ENCODE peak calls at places on chromosomes 1 and 21, in six cellular contexts. One of them, this sample, is unnamed.

GRCh38 chr1:94527447-94528031 is 14.0 kb downstream of the F3 start:
- DNase-seq in DND-41: no peak
- DNase-seq in heart left ventricle: no peak
- DNase-seq in cardiac muscle cell: peak; percentile 33
- DNase-seq in foreskin fibroblast: no peak
- DNase-seq in epithelial cell of esophagus: peak; percentile 89
- DNase-seq in this sample: no peak

GRCh38 chr1:160256396-160257046 is 5.8 kb downstream of the DCAF8 start:
- DNase-seq in epithelial cell of esophagus: peak; percentile 76
- DNase-seq in DND-41: no peak
- DNase-seq in foreskin fibroblast: peak; percentile 72
- DNase-seq in cardiac muscle cell: peak; percentile 41
- DNase-seq in heart left ventricle: no peak
- DNase-seq in this sample: peak; percentile 28

GRCh38 chr1:207279683-207280082 is 41.8 kb upstream of the CD55 start:
- DNase-seq in foreskin fibroblast: no peak
- DNase-seq in DND-41: no peak
- DNase-seq in epithelial cell of esophagus: no peak
- DNase-seq in cardiac muscle cell: no peak
- DNase-seq in heart left ventricle: no peak
- DNase-seq in this sample: no peak

GRCh38 chr21:46100426-46100825 is 2.5 kb downstream of the COL6A2 start:
- DNase-seq in cardiac muscle cell: no peak
- DNase-seq in DND-41: no peak
- DNase-seq in epithelial cell of esophagus: no peak
- DNase-seq in foreskin fibroblast: peak; percentile 80
- DNase-seq in heart left ventricle: no peak
- DNase-seq in this sample: no peak

GRCh38 chr1:67769633-67770256 is 63.5 kb downstream of the GNG12 start:
- DNase-seq in DND-41: no peak
- DNase-seq in cardiac muscle cell: no peak
- DNase-seq in heart left ventricle: no peak
- DNase-seq in foreskin fibroblast: no peak
- DNase-seq in epithelial cell of esophagus: no peak
- DNase-seq in this sample: no peak

GRCh38 chr21:39955326-39955725 is 88.1 kb downstream of the PCP4 start:
- DNase-seq in cardiac muscle cell: no peak
- DNase-seq in epithelial cell of esophagus: no peak
- DNase-seq in heart left ventricle: no peak
- DNase-seq in DND-41: no peak
- DNase-seq in foreskin fibroblast: no peak
- DNase-seq in this sample: no peak

GRCh38 chr21:39483917-39484316 is 32.1 kb downstream of the SH3BGR start:
- DNase-seq in heart left ventricle: no peak
- DNase-seq in foreskin fibroblast: peak; percentile 17
- DNase-seq in epithelial cell of esophagus: no peak
- DNase-seq in DND-41: no peak
- DNase-seq in cardiac muscle cell: no peak
- DNase-seq in this sample: no peak

GRCh38 chr1:156100205-156100995 is 14.1 kb upstream of the LMNA start:
- DNase-seq in epithelial cell of esophagus: peak; percentile 64
- DNase-seq in heart left ventricle: no peak
- DNase-seq in DND-41: no peak
- DNase-seq in foreskin fibroblast: peak; percentile 22
- DNase-seq in cardiac muscle cell: no peak
- DNase-seq in this sample: no peak

GRCh38 chr1:65260851-65261473 is 48.4 kb upstream of the DNAJC6 start:
- DNase-seq in DND-41: no peak
- DNase-seq in cardiac muscle cell: no peak
- DNase-seq in foreskin fibroblast: peak; percentile 92
- DNase-seq in epithelial cell of esophagus: peak; percentile 85
- DNase-seq in heart left ventricle: no peak
- DNase-seq in this sample: peak; percentile 59

GRCh38 chr1:203480525-203481084 is 5.0 kb downstream of the PRELP start:
- DNase-seq in epithelial cell of esophagus: peak; percentile 92
- DNase-seq in heart left ventricle: peak; percentile 68
- DNase-seq in DND-41: peak; percentile 17
- DNase-seq in foreskin fibroblast: peak; percentile 95
- DNase-seq in cardiac muscle cell: peak; percentile 23
- DNase-seq in this sample: peak; percentile 88

GRCh38 chr21:39051561-39051949 is 131.7 kb downstream of the PSMG1 start:
- DNase-seq in foreskin fibroblast: peak; percentile 81
- DNase-seq in heart left ventricle: no peak
- DNase-seq in DND-41: no peak
- DNase-seq in cardiac muscle cell: no peak
- DNase-seq in epithelial cell of esophagus: peak; percentile 99
- DNase-seq in this sample: peak; percentile 21

GRCh38 chr1:13430495-13430894 is 20.2 kb downstream of the PRAMEF20 start:
- DNase-seq in foreskin fibroblast: no peak
- DNase-seq in epithelial cell of esophagus: no peak
- DNase-seq in DND-41: no peak
- DNase-seq in cardiac muscle cell: no peak
- DNase-seq in heart left ventricle: no peak
- DNase-seq in this sample: no peak

GRCh38 chr1:13435456-13435855 is 25.2 kb downstream of the PRAMEF20 start:
- DNase-seq in foreskin fibroblast: no peak
- DNase-seq in epithelial cell of esophagus: no peak
- DNase-seq in heart left ventricle: no peak
- DNase-seq in DND-41: no peak
- DNase-seq in cardiac muscle cell: no peak
- DNase-seq in this sample: no peak

GRCh38 chr1:13432251-13432650 is 22.0 kb downstream of the PRAMEF20 start:
- DNase-seq in DND-41: no peak
- DNase-seq in epithelial cell of esophagus: no peak
- DNase-seq in heart left ventricle: no peak
- DNase-seq in foreskin fibroblast: no peak
- DNase-seq in cardiac muscle cell: no peak
- DNase-seq in this sample: no peak
- H3K4me3 ChIP-seq in DND-41: no peak overlapping the region
- H3K4me3 ChIP-seq in epithelial cell of esophagus: no peak overlapping the region
- H3K4me3 ChIP-seq in heart left ventricle: no peak overlapping the region
- H3K4me3 ChIP-seq in foreskin fibroblast: no peak overlapping the region
- H3K4me3 ChIP-seq in cardiac muscle cell: no peak overlapping the region
- H3K4me3 ChIP-seq in this sample: no peak overlapping the region

GRCh38 chr21:24014381-24014780 is 1592.9 kb downstream of the MRPL39 start:
- DNase-seq in cardiac muscle cell: no peak
- DNase-seq in foreskin fibroblast: peak; percentile 5
- DNase-seq in epithelial cell of esophagus: no peak
- DNase-seq in DND-41: no peak
- DNase-seq in heart left ventricle: no peak
- DNase-seq in this sample: no peak
- TF ChIP-seq CTCF in cardiac muscle cell: peak; percentile 3
- TF ChIP-seq CTCF in foreskin fibroblast: no peak
- TF ChIP-seq CTCF in epithelial cell of esophagus: no peak
- TF ChIP-seq CTCF in DND-41: peak; percentile 40
- TF ChIP-seq CTCF in heart left ventricle: peak; percentile 16
- TF ChIP-seq CTCF in this sample: no peak

GRCh38 chr1:226425431-226426031 is 17.6 kb upstream of the PARP1 start:
- DNase-seq in cardiac muscle cell: no peak
- DNase-seq in DND-41: peak; percentile 79
- DNase-seq in foreskin fibroblast: no peak
- DNase-seq in epithelial cell of esophagus: no peak
- DNase-seq in heart left ventricle: no peak
- DNase-seq in this sample: no peak
- H3K4me3 ChIP-seq in cardiac muscle cell: no peak overlapping the region
- H3K4me3 ChIP-seq in DND-41: no peak overlapping the region
- H3K4me3 ChIP-seq in foreskin fibroblast: no peak overlapping the region
- H3K4me3 ChIP-seq in epithelial cell of esophagus: no peak overlapping the region
- H3K4me3 ChIP-seq in heart left ventricle: no peak overlapping the region
- H3K4me3 ChIP-seq in this sample: no peak overlapping the region

GRCh38 chr1:2093636-2094035 is 43.4 kb downstream of the PRKCZ start:
- DNase-seq in DND-41: no peak
- DNase-seq in cardiac muscle cell: no peak
- DNase-seq in epithelial cell of esophagus: no peak
- DNase-seq in foreskin fibroblast: no peak
- DNase-seq in heart left ventricle: no peak
- DNase-seq in this sample: no peak

GRCh38 chr1:2093055-2093454 is 42.8 kb downstream of the PRKCZ start:
- DNase-seq in heart left ventricle: no peak
- DNase-seq in cardiac muscle cell: no peak
- DNase-seq in foreskin fibroblast: no peak
- DNase-seq in DND-41: no peak
- DNase-seq in epithelial cell of esophagus: no peak
- DNase-seq in this sample: no peak

GRCh38 chr1:2090216-2090890 is 40.1 kb downstream of the PRKCZ start:
- DNase-seq in cardiac muscle cell: no peak
- DNase-seq in foreskin fibroblast: no peak
- DNase-seq in epithelial cell of esophagus: no peak
- DNase-seq in DND-41: no peak
- DNase-seq in heart left ventricle: no peak
- DNase-seq in this sample: no peak

GRCh38 chr1:2089051-2089450 is 38.8 kb downstream of the PRKCZ start:
- DNase-seq in cardiac muscle cell: no peak
- DNase-seq in heart left ventricle: no peak
- DNase-seq in foreskin fibroblast: no peak
- DNase-seq in DND-41: no peak
- DNase-seq in epithelial cell of esophagus: no peak
- DNase-seq in this sample: no peak

DNA sequence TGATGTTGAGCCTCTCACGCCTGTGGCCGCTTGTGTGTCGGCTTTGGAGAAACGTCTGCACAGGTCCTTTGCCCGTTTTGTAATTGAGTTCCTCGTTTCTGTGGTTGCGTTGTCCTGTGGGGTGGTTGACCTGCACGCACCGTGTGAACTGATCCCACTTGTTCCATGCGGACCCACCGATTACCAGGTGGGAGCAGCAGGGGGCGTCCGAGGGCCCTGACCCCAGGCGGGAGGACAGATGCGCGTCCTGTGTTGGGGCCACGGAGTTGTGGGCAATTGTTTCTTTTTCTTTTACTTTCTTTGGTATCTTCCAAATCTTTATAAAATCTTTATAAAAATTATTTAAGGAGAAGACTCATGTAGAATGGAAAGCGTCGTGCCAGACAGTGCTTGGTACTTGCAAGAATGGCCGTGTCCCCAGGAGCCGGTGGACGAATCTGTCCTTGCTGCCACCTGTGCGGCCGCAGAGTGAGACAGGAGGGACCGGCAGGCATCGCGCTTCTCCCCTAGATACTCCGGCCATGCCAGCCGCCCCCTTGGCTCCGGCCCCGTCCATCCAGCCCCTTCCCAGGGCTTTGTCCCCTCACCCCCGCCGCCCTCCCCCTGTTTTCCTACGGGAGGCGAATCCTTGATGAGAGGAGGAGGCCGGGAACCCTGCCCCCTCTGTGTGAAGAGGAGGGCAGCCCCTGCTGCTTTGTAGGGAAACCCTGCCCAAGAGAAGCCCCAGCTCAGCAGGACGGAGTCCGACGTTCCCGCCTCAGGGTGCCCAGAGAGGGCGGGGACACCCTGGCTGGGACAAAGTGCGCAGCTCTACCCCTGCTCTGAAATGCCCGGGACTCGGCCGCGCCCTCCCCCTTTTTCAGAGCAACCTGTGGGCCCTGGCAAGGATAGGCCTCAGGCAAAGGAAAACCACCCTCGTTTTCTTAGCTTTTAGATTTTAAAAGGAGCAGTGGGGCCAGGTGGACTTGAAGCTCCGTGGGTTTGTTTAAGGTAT is 41.7 kb downstream of the PRKCZ start:
- DNase-seq in cardiac muscle cell: peak; percentile 62
- DNase-seq in foreskin fibroblast: peak; percentile 41
- DNase-seq in DND-41: peak; percentile 25
- DNase-seq in epithelial cell of esophagus: no peak
- DNase-seq in heart left ventricle: peak; percentile 55
- DNase-seq in this sample: no peak
- TF ChIP-seq CTCF in cardiac muscle cell: peak; percentile 64
- TF ChIP-seq CTCF in foreskin fibroblast: peak; percentile 57
- TF ChIP-seq CTCF in DND-41: peak; percentile 58
- TF ChIP-seq CTCF in epithelial cell of esophagus: peak; percentile 29
- TF ChIP-seq CTCF in heart left ventricle: peak; percentile 63
- TF ChIP-seq CTCF in this sample: peak; percentile 73

GRCh38 chr1:230090194-230090711 is 23.2 kb downstream of the GALNT2 start:
- DNase-seq in heart left ventricle: no peak
- DNase-seq in DND-41: no peak
- DNase-seq in cardiac muscle cell: no peak
- DNase-seq in foreskin fibroblast: peak; percentile 62
- DNase-seq in epithelial cell of esophagus: peak; percentile 73
- DNase-seq in this sample: peak; percentile 54
- H3K4me3 ChIP-seq in heart left ventricle: no peak overlapping the region
- H3K4me3 ChIP-seq in DND-41: no peak overlapping the region
- H3K4me3 ChIP-seq in cardiac muscle cell: no peak overlapping the region
- H3K4me3 ChIP-seq in foreskin fibroblast: no peak overlapping the region
- H3K4me3 ChIP-seq in epithelial cell of esophagus: no peak overlapping the region
- H3K4me3 ChIP-seq in this sample: peak overlapping the region; percentile 18